ENCODE peak calls at places on chromosomes 7 and 10, in eight cellular contexts. H, I, A, F, D, K, Y and Z are unnamed samples.

GRCh38 chr7:5443678-5444077 is 20.0 kb upstream of the TNRC18 start:
- DNase-seq in H (no peak), I (no peak), A (no peak), F (no peak), D (no peak), K (no peak), Y (no peak), Z (no peak)

GRCh38 chr10:117413928-117414618 is 38.8 kb upstream of the PDZD8 start:
- DNase-seq in H (no peak), I (no peak), A (no peak), F (no peak), D (no peak), K (no peak), Y (no peak), Z (no peak)

GRCh38 chr7:31950101-31950755 is 120.0 kb downstream of the PDE1C start:
- DNase-seq in H (no peak), I (no peak), A (no peak), F (no peak), D (no peak), K (no peak), Y (no peak), Z (no peak)

GRCh38 chr10:79051766-79052165 is 17.0 kb upstream of the ZMIZ1 start:
- DNase-seq in H (no peak), I (peak; percentile 23), A (no peak), F (no peak), D (no peak), K (peak; percentile 22), Y (no peak), Z (no peak)

GRCh38 chr7:79927116-79927515 is 207.5 kb upstream of the GNAI1 start:
- DNase-seq in H (no peak), I (no peak), A (no peak), F (no peak), D (no peak), K (no peak), Y (no peak), Z (no peak)

GRCh38 chr10:75236178-75236825 is 545 bp upstream of the COMTD1 start:
- DNase-seq in H (no peak), I (no peak), A (no peak), F (no peak), D (no peak), K (no peak), Y (no peak), Z (no peak)

GRCh38 chr7:104894998-104895850 is 118.8 kb upstream of the KMT2E start:
- DNase-seq in H (no peak), I (no peak), A (no peak), F (no peak), D (no peak), K (no peak), Y (no peak), Z (no peak)

GRCh38 chr10:102780246-102780645 is 36.5 kb downstream of the WBP1L start:
- DNase-seq in H (no peak), I (no peak), A (no peak), F (no peak), D (no peak), K (no peak), Y (no peak), Z (no peak)

GRCh38 chr10:92157374-92157773 is 133.5 kb downstream of the CPEB3 start:
- DNase-seq in H (no peak), I (no peak), A (no peak), F (no peak), D (no peak), K (no peak), Y (no peak), Z (no peak)

GRCh38 chr10:63770523-63770922 is 249.3 kb downstream of the REEP3 start:
- DNase-seq in H (no peak), I (no peak), A (no peak), F (no peak), D (no peak), K (no peak), Y (peak; percentile 11), Z (no peak)

GRCh38 chr7:69309601-69310000 is 288.7 kb upstream of the AUTS2 start:
- DNase-seq in H (no peak), I (no peak), A (no peak), F (no peak), D (no peak), K (no peak), Y (no peak), Z (no peak)

GRCh38 chr10:45580781-45581496 is 91.6 kb downstream of the ZFAND4 start:
- DNase-seq in H (no peak), I (no peak), A (peak; percentile 23), F (no peak), D (no peak), K (no peak), Y (no peak), Z (no peak)

GRCh38 chr10:97028126-97028831 is 157.5 kb downstream of the SLIT1 start:
- DNase-seq in H (no peak), I (no peak), A (no peak), F (no peak), D (no peak), K (no peak), Y (no peak), Z (no peak)

GRCh38 chr7:38452615-38453014 is 178.6 kb downstream of the AMPH start:
- DNase-seq in H (no peak), I (no peak), A (no peak), F (no peak), D (no peak), K (no peak), Y (no peak), Z (no peak)

GRCh38 chr7:44769381-44770209 is 20.9 kb downstream of the ZMIZ2 start:
- DNase-seq in H (peak; percentile 21), I (no peak), A (no peak), F (no peak), D (no peak), K (no peak), Y (peak; percentile 34), Z (no peak)

GRCh38 chr7:4108951-4109350 is 573.1 kb upstream of the FOXK1 start:
- DNase-seq in H (no peak), I (no peak), A (no peak), F (no peak), D (no peak), K (no peak), Y (no peak), Z (no peak)

GRCh38 chr10:110426294-110427153 is 71.2 kb upstream of the DUSP5 start:
- DNase-seq in H (no peak), I (no peak), A (peak; percentile 49), F (no peak), D (no peak), K (no peak), Y (no peak), Z (no peak)

GRCh38 chr7:30041526-30042269 is 13.5 kb downstream of the PLEKHA8 start:
- DNase-seq in H (no peak), I (no peak), A (no peak), F (no peak), D (no peak), K (no peak), Y (no peak), Z (no peak)

GRCh38 chr7:56063500-56063881 is 595 bp upstream of the SUMF2 start:
- DNase-seq in H (no peak), I (no peak), A (no peak), F (no peak), D (no peak), K (no peak), Y (no peak), Z (no peak)
- H3K4me3 ChIP-seq in H (peak overlapping the region; percentile 78), I (peak overlapping the region; percentile 81), A (peak overlapping the region; percentile 91), F (peak overlapping the region; percentile 77), D (no peak overlapping the region), K (peak overlapping the region; percentile 77), Y (no peak overlapping the region), Z (peak overlapping the region; percentile 98)

GRCh38 chr10:88271736-88272135 is 311.4 kb downstream of the RNLS start:
- DNase-seq in H (no peak), I (no peak), A (no peak), F (no peak), D (no peak), K (no peak), Y (no peak), Z (no peak)
- H3K4me1 ChIP-seq in H (no peaks in the 10 kb centered on the region), I (peaks cover 23% of the 10 kb centered on the region), A (peaks cover 31% of the 10 kb centered on the region), F (peaks cover 24% of the 10 kb centered on the region), D (peaks cover under 1% of the 10 kb centered on the region), K (no peaks in the 10 kb centered on the region), Y (peaks cover 13% of the 10 kb centered on the region), Z (peaks cover 13% of the 10 kb centered on the region)

GRCh38 chr10:15255961-15256360 is 87.5 kb upstream of the NMT2 start:
- DNase-seq in H (no peak), I (no peak), A (no peak), F (no peak), D (no peak), K (no peak), Y (no peak), Z (no peak)

GRCh38 chr10:15254808-15255655 is 86.5 kb upstream of the NMT2 start:
- DNase-seq in H (no peak), I (no peak), A (no peak), F (no peak), D (no peak), K (peak; percentile 34), Y (peak; percentile 51), Z (no peak)

GRCh38 chr10:15253951-15254807 is 85.7 kb upstream of the NMT2 start:
- DNase-seq in H (no peak), I (no peak), A (no peak), F (no peak), D (no peak), K (no peak), Y (peak; percentile 36), Z (no peak)

GRCh38 chr10:15251791-15252380 is 83.4 kb upstream of the NMT2 start:
- DNase-seq in H (no peak), I (no peak), A (no peak), F (no peak), D (no peak), K (no peak), Y (no peak), Z (no peak)

DNA sequence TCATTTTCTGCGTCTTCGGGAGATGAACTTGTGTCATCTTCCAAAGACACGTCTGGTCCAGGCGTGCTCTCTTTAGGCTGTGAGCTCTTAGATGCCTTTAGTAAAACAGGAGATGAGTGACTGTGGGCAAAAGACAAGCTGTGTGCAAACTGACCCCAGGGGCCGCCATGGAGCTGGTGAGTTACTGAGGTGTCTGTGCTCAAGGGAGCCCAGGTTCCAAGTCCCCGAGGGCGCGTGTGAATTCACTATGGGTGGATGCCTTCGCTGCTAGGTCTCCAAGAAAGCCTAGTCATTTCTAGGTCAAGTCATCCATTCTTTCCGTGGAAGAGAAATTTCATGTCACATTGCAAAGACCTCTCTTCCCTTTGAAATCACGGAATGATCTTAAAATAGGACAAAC is 83.9 kb upstream of the NMT2 start:
- DNase-seq in H (no peak), I (no peak), A (no peak), F (no peak), D (no peak), K (no peak), Y (no peak), Z (no peak)
- H3K4me3 ChIP-seq in H (no peak overlapping the region), I (no peak overlapping the region), A (no peak overlapping the region), F (no peak overlapping the region), D (no peak overlapping the region), K (no peak overlapping the region), Y (no peak overlapping the region), Z (no peak overlapping the region)

DNA sequence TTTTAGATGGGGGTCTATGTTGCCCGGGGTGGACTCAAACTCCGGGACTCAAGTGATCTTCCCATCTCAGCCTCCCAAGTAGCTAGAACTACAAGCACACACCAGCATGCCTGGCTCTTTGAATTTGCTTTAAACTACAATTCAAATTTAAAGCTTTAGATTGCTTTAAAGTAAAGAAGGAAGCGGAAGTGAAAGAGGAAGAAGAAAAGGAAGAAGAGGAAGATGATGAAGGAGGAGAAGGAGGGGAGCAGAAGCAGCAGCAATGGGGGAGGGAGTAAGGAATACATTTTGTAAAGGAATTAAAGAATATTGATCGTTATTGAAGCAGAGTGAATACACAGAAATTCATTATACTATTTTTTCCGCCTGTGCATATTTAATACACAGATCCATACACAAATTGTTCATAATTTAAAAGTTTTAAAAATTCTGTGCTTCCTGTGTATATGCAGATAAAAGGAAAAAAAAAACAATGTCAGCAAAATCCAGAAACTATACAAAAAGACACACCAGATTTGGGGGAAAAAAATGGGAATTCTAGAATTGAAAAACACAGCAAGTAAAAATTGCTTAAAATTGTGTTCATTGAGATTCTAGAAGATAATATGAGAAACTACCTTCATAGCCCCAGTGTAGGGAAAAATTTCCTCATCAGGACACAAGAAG is 60.8 kb upstream of the KCNMA1 start:
- DNase-seq in H (no peak), I (no peak), A (no peak), F (no peak), D (no peak), K (no peak), Y (no peak), Z (no peak)
- H3K4me1 ChIP-seq in H (no peaks in the 10 kb centered on the region), I (no peaks in the 10 kb centered on the region), A (peaks cover 7% of the 10 kb centered on the region), F (no peaks in the 10 kb centered on the region), D (no peaks in the 10 kb centered on the region), K (no peaks in the 10 kb centered on the region), Y (no peaks in the 10 kb centered on the region), Z (no peaks in the 10 kb centered on the region)